ENCODE peak calls at places on chromosomes 16 and 17, in five cellular contexts. V, X, C, J and Z are unnamed samples.

GRCh38 chr17:69560987-69561441 is 146.5 kb downstream of the MAP2K6 start:
- DNase-seq in C (no peak), J (no peak), X (peak), V (no peak), Z (no peak)

GRCh38 chr16:11156401-11156800 is 99.6 kb downstream of the SOCS1 start:
- DNase-seq in X (no peak), C (no peak), V (no peak), J (no peak), Z (no peak)

GRCh38 chr17:62855136-62855535 is 47.0 kb upstream of the MARCHF10 start:
- DNase-seq in J (no peak), V (no peak), C (no peak), X (no peak), Z (no peak)

GRCh38 chr16:88764913-88765349 is 20.1 kb downstream of the PIEZO1 start:
- DNase-seq in X (no peak), C (no peak), V (no peak), J (no peak), Z (no peak)

GRCh38 chr16:77457046-77457445 is 22.2 kb upstream of the ADAMTS18 start:
- DNase-seq in V (no peak), X (no peak), C (no peak), J (no peak), Z (no peak)

GRCh38 chr17:51650202-51650601 is 389.9 kb downstream of the UTP18 start:
- DNase-seq in C (no peak), J (no peak), X (no peak), V (no peak), Z (no peak)

GRCh38 chr16:84026601-84027000 is 16.0 kb downstream of the SLC38A8 start:
- DNase-seq in V (no peak), X (no peak), J (no peak), C (no peak), Z (no peak)

GRCh38 chr17:49851387-49852291 is 3.8 kb upstream of the TAC4 start:
- DNase-seq in X (peak), V (peak), J (peak), C (no peak), Z (peak)

GRCh38 chr17:43016216-43016615 is 6.0 kb downstream of the VAT1 start:
- DNase-seq in X (no peak), J (no peak), C (no peak), V (no peak), Z (no peak)

GRCh38 chr16:67902831-67903230 is 9.8 kb downstream of the PSKH1 start:
- DNase-seq in C (no peak), X (no peak), V (no peak), J (no peak), Z (no peak)

GRCh38 chr17:50201226-50201854 is at the start of gene COL1A1:
- DNase-seq in J (no peak), V (no peak), X (peak), C (no peak), Z (no peak)

GRCh38 chr16:56606071-56606687 is 2.2 kb upstream of the MT2A start:
- DNase-seq in V (no peak), C (no peak), X (no peak), J (no peak), Z (no peak)

GRCh38 chr17:4332296-4332970 is 34.0 kb downstream of the UBE2G1 start:
- DNase-seq in J (no peak), C (no peak), X (no peak), V (no peak), Z (no peak)
- TF ChIP-seq FOXM1 in J (no peak), C (no peak), X (no peak), V (no peak), Z (no peak)

DNA sequence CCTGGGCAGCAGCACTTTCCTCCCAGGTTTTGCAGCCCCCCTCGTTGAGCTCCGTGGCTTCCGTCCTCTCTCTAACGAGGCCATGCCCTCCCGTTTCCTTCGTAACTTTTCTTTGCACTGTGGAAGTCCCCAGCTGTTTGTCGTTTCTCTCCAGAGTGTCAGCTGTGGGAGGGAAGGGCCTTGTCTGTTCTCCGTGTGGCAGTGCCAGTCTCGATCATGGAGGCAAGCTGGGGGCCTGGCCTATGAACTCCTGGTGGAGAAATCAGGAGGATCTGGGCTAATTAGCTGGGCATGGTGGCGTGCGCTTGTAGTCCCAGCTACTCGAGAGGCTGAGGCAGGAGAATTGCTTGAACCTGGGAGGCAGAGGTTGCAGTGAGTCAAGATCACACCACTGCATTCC is 28.3 kb downstream of the TBCD start:
- DNase-seq in C (no peak), J (no peak), X (no peak), V (no peak), Z (no peak)
- TF ChIP-seq FOXM1 in C (no peak), J (no peak), X (no peak), V (no peak), Z (no peak)

GRCh38 chr17:41615454-41615853 is 2.9 kb upstream of the KRT16 start:
- DNase-seq in C (no peak), J (no peak), X (no peak), V (no peak), Z (no peak)

GRCh38 chr17:41610965-41611640 is 1.5 kb downstream of the KRT16 start:
- DNase-seq in X (no peak), J (no peak), V (no peak), C (no peak), Z (no peak)

GRCh38 chr17:41614098-41614497 is 1.5 kb upstream of the KRT16 start:
- DNase-seq in C (no peak), X (no peak), J (no peak), V (no peak), Z (no peak)

GRCh38 chr17:41617136-41617535 is 4.6 kb upstream of the KRT16 start:
- DNase-seq in X (no peak), J (no peak), C (no peak), V (no peak), Z (no peak)

DNA sequence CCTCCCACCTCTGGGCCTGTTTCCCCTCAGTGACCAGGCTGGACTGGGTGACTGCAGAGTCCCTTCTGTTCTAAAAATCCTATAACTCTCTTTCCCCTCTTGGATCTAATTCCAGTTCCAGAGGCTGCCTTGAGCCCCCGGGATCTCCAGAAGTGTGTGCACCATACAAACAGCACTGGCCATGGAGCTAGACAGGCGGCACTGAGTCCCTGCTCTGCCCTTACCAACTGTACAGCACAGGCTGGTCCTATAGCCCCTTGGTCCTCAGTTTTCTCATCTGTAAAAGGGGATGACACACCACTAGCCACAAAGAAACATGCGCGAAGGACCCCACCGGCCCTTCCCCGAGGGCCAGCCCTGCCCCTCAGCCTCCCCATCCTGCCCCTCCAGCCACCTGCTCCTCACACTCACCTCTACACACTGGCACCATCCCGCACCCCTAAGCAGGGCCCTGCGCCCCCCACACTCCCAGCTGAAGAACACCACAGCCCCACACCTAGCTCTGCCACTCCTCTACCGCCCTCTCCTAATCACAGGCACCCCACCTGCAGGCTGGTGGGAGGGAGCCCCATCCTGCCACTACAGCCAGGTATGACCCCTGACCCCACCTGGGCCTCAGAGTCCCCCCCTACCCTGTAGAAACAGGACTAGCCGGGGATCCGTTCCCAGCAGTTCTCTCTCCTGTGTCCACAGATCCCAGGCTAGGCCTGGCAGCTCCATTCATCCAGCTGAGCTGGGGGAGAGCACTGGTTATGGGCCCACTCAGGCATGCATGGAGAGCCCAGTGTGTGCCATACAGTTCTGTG is 913 bp upstream of the KRT16 start:
- DNase-seq in J (no peak), X (no peak), V (no peak), C (no peak), Z (no peak)
- TF ChIP-seq FOXM1 in J (no peak), X (no peak), V (no peak), C (no peak), Z (no peak)

GRCh38 chr16:30526823-30527634 is 663 bp upstream of the ZNF768 start:
- DNase-seq in X (peak), J (peak), C (peak), V (peak), Z (peak)

GRCh38 chr16:30527635-30528178 is 1.3 kb upstream of the ZNF768 start:
- DNase-seq in V (no peak), J (no peak), X (no peak), C (peak), Z (no peak)

GRCh38 chr16:30524575-30525571 is 1.5 kb downstream of the ZNF768 start:
- DNase-seq in J (no peak), V (no peak), X (peak), C (no peak), Z (no peak)

GRCh38 chr16:30525844-30526136 is 576 bp downstream of the ZNF768 start:
- DNase-seq in V (no peak), X (no peak), C (no peak), J (no peak), Z (no peak)

GRCh38 chr16:30526137-30526822 is at the start of gene ZNF768:
- DNase-seq in C (no peak), V (peak), X (peak), J (peak), Z (peak)
- TF ChIP-seq FOXM1 in C (no peak), V (no peak), X (no peak), J (no peak), Z (peak)

GRCh38 chr17:9239821-9240658 is 218.7 kb downstream of the NTN1 start:
- DNase-seq in J (no peak), C (no peak), V (peak), X (peak), Z (peak)
- TF ChIP-seq FOXM1 in J (no peak), C (no peak), V (no peak), X (no peak), Z (no peak)

GRCh38 chr16:21713549-21714368 is 50.0 kb downstream of the OTOA start:
- DNase-seq in X (no peak), C (no peak), V (no peak), J (no peak), Z (no peak)
- TF ChIP-seq FOXM1 in X (no peak), C (no peak), V (no peak), J (no peak), Z (no peak)

DNA sequence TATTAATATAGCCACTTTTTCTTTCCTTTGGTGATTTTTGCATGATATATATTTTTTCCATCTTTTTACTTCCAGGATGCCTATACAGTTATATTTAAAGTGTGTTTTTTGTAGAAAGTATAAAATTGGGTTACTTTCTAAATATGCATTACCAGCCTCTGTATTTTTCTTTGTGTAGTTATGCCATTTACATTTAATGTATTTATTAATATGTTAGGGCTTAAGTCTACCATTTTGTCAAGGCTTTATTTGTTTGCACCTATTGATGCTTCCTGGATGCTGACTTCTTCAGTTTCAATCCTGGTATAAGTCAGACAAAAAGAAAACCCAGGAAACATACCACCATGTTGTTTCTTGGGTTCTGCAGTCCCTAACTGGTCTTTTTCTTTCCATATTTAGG is 911.1 kb upstream of the GOT2 start:
- DNase-seq in J (no peak), C (no peak), X (no peak), V (no peak), Z (no peak)
- TF ChIP-seq FOXM1 in J (no peak), C (no peak), X (no peak), V (no peak), Z (no peak)